ENCODE peak calls at places on chromosomes 1 and 21, in four cellular contexts. B, V, C and X are unnamed samples.

GRCh38 chr1:107897428-107898339 is 67.3 kb downstream of the VAV3 start:
- DNase-seq in C (no peak), V (no peak), B (no peak), X (no peak)

GRCh38 chr1:67629370-67630075 is 55.5 kb upstream of the GADD45A start:
- DNase-seq in B (no peak), V (no peak), C (no peak), X (no peak)

GRCh38 chr21:44728716-44729115 is 17.3 kb upstream of the TSPEAR start:
- DNase-seq in V (peak; percentile 16), C (no peak), B (no peak), X (no peak)

GRCh38 chr1:35894183-35894582 is 11.2 kb downstream of the AGO1 start:
- DNase-seq in C (no peak), B (peak; percentile 63), V (no peak), X (peak; percentile 52)

GRCh38 chr1:9111957-9112356 is 16.9 kb downstream of the GPR157 start:
- DNase-seq in C (no peak), B (no peak), V (no peak), X (no peak)

GRCh38 chr1:13948851-13949490 is 249.0 kb downstream of the PRDM2 start:
- DNase-seq in V (no peak), C (no peak), B (no peak), X (no peak)

GRCh38 chr1:187626056-187626455 is 797.3 kb downstream of the PLA2G4A start:
- DNase-seq in B (no peak), V (no peak), C (no peak), X (peak; percentile 5)

GRCh38 chr1:2886631-2887030 is 85.1 kb upstream of the TTC34 start:
- DNase-seq in B (no peak), C (no peak), V (no peak), X (no peak)

GRCh38 chr1:42925132-42925769 is 33.4 kb downstream of the SLC2A1 start:
- DNase-seq in B (no peak), C (peak; percentile 48), V (no peak), X (no peak)

GRCh38 chr1:156540955-156541354 is 31.4 kb downstream of the IQGAP3 start:
- DNase-seq in B (no peak), C (no peak), V (no peak), X (peak; percentile 20)

GRCh38 chr1:207013321-207014085 is 19.1 kb downstream of the C1orf116 start:
- DNase-seq in V (no peak), B (no peak), C (no peak), X (no peak)

GRCh38 chr1:231634302-231635013 is 7.9 kb downstream of the DISC1 start:
- DNase-seq in B (no peak), V (no peak), C (no peak), X (no peak)

GRCh38 chr1:178650950-178651461 is 74.0 kb upstream of the RALGPS2 start:
- DNase-seq in B (no peak), C (no peak), V (no peak), X (peak; percentile 71)

GRCh38 chr1:77539510-77540142 is 142.8 kb downstream of the ZZZ3 start:
- DNase-seq in V (no peak), C (no peak), B (peak; percentile 23), X (peak; percentile 81)

GRCh38 chr1:59005491-59006308 is 221.9 kb upstream of the JUN start:
- DNase-seq in V (peak; percentile 4), B (no peak), C (no peak), X (no peak)

GRCh38 chr1:210321552-210321951 is 7.2 kb upstream of the HHAT start:
- DNase-seq in C (no peak), V (no peak), B (no peak), X (no peak)

GRCh38 chr21:26207021-26207420 is 36.5 kb upstream of the APP start:
- DNase-seq in C (no peak), B (no peak), V (no peak), X (no peak)

GRCh38 chr1:24284156-24284471 is 35.0 kb upstream of the GRHL3 start:
- DNase-seq in V (no peak), B (no peak), C (no peak), X (no peak)

GRCh38 chr1:9687120-9687875 is 35.8 kb downstream of the PIK3CD start:
- DNase-seq in B (peak; percentile 77), V (peak; percentile 84), C (peak; percentile 75), X (peak; percentile 92)

GRCh38 chr1:186536272-186536905 is 75.5 kb upstream of the PDC start:
- DNase-seq in V (no peak), B (no peak), C (no peak), X (peak; percentile 10)

GRCh38 chr1:167748901-167749300 is 27.1 kb downstream of the MPZL1 start:
- DNase-seq in V (no peak), B (no peak), C (no peak), X (peak; percentile 46)

GRCh38 chr1:160756617-160757206 is 17.7 kb downstream of the SLAMF7 start:
- DNase-seq in B (no peak), C (no peak), V (no peak), X (no peak)

GRCh38 chr1:11059166-11059989 is 440 bp downstream of the SRM start:
- DNase-seq in V (no peak), B (no peak), C (peak; percentile 68), X (no peak)

GRCh38 chr1:17550684-17551584 is 11.4 kb downstream of the ARHGEF10L start:
- DNase-seq in V (peak; percentile 56), C (no peak), B (no peak), X (peak; percentile 39)

GRCh38 chr1:220077887-220078286 is 11.7 kb downstream of the BPNT1 start:
- DNase-seq in C (no peak), B (no peak), V (no peak), X (no peak)

GRCh38 chr1:29961676-29962059 is 725.3 kb downstream of the PTPRU start:
- DNase-seq in V (no peak), B (no peak), C (no peak), X (no peak)

GRCh38 chr1:93616221-93616995 is 65.2 kb downstream of the BCAR3 start:
- DNase-seq in C (no peak), V (no peak), B (peak; percentile 83), X (no peak)

GRCh38 chr1:181111559-181111958 is 23.1 kb downstream of the IER5 start:
- DNase-seq in C (no peak), B (no peak), V (no peak), X (peak; percentile 61)

GRCh38 chr1:99994496-99994895 is 24.7 kb downstream of the SLC35A3 start:
- DNase-seq in V (no peak), B (no peak), C (no peak), X (no peak)

GRCh38 chr1:37606481-37607263 is 10.9 kb upstream of the GNL2 start:
- DNase-seq in C (no peak), V (no peak), B (no peak), X (peak; percentile 25)

GRCh38 chr1:37485902-37486679 is 11.7 kb downstream of the ZC3H12A start:
- DNase-seq in B (no peak), C (no peak), V (no peak), X (no peak)

GRCh38 chr1:211527006-211527405 is 35.0 kb upstream of the RD3 start:
- DNase-seq in V (no peak), C (no peak), B (no peak), X (no peak)

GRCh38 chr1:180482425-180483275 is 19.7 kb downstream of the ACBD6 start:
- DNase-seq in V (no peak), B (peak; percentile 57), C (no peak), X (peak; percentile 67)

GRCh38 chr1:201904579-201904978 is 15.9 kb downstream of the SHISA4 start:
- DNase-seq in V (no peak), C (no peak), B (peak; percentile 75), X (peak; percentile 94)

GRCh38 chr1:13706058-13706457 is 6.1 kb downstream of the PRDM2 start:
- DNase-seq in B (no peak), V (no peak), C (no peak), X (no peak)

GRCh38 chr21:28298251-28298672 is 694.4 kb downstream of the LTN1 start:
- DNase-seq in B (no peak), V (no peak), C (no peak), X (peak; percentile 63)

DNA sequence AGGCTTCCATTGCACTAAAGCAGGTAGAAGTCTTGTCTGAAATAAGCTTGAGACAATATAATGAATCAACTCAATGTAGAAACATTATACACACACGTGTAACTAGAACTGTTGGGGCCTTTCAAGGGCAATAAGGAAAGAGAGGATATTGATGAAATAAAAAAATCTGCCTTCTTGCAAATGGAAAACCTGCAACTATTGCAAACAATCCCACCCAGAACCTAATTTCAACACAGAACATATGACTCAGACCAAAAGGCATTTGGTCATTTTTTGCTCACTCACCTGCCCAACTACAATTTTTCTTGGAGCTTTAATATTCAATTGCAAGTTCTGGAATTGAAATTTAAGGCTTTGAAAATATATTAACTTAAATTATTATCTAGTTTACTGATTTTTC is 900.1 kb downstream of the TTLL7 start:
- DNase-seq in V (no peak), C (no peak), B (no peak), X (no peak)
- H4K5ac ChIP-seq in V (no peak overlapping the region), C (no peak overlapping the region), B (no peak overlapping the region), X (no peak overlapping the region)

GRCh38 chr1:244444854-244445253 is 6.9 kb downstream of the ADSS2 start:
- DNase-seq in B (peak; percentile 49), C (no peak), V (no peak), X (no peak)

GRCh38 chr1:244445320-244446181 is 6.2 kb downstream of the ADSS2 start:
- DNase-seq in C (no peak), V (no peak), B (no peak), X (peak; percentile 17)

GRCh38 chr1:244448279-244449036 is 3.3 kb downstream of the ADSS2 start:
- DNase-seq in V (no peak), C (no peak), B (no peak), X (peak; percentile 69)

GRCh38 chr1:244447552-244447951 is 4.2 kb downstream of the ADSS2 start:
- DNase-seq in C (no peak), V (no peak), B (no peak), X (no peak)

DNA sequence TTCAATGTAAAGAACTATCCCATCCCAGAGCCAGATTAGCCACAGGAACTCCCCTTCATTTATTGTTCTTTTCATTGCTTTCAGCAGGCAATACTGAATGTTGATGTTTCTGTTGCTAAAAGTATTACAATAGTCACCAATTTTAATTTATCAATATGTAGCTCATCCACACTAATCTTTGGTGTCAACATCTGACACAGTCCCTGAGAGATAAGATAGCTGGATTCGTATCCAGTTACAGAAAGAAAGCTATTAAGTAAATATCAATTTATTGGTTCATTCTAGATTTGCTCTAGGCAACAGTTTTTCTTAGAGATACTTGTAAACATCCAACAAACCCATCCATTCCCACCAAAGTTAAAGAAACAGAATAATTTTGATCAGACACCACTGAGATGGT is 4.7 kb downstream of the ADSS2 start:
- DNase-seq in V (no peak), B (no peak), C (no peak), X (no peak)
- H4K5ac ChIP-seq in V (no peak overlapping the region), B (no peak overlapping the region), C (no peak overlapping the region), X (no peak overlapping the region)

GRCh38 chr1:245090491-245091090 is 64.2 kb upstream of the KIF26B start:
- DNase-seq in B (no peak), C (no peak), V (no peak), X (no peak)
- H4K5ac ChIP-seq in B (no peak overlapping the region), C (no peak overlapping the region), V (no peak overlapping the region), X (peak overlapping the region; percentile 24)

GRCh38 chr1:83967336-83967735 is 31.6 kb downstream of the TTLL7 start:
- DNase-seq in B (no peak), V (no peak), C (no peak), X (peak; percentile 79)

GRCh38 chr1:83970119-83970518 is 28.8 kb downstream of the TTLL7 start:
- DNase-seq in B (no peak), V (no peak), C (no peak), X (no peak)

DNA sequence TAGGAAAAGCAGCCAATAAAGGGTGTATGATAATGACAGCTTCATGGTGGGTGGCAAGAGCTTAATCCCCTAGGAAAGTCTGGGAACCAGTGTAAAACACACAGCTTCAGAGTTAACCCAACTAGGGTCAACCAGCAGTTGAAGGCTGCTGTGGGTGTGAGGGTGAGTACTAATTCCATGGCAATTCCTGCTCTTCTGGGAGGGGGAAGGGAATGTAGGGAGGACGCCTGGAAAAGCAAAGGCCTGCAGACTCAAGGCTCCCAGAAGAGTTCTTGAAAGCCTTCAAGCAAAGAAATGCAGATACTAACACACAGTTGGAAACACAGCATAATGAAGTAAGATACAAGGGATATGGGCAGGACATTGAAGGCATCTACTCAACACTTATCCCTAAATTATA is 28.1 kb downstream of the TTLL7 start:
- DNase-seq in C (no peak), B (peak; percentile 66), V (no peak), X (no peak)
- H4K5ac ChIP-seq in C (no peak overlapping the region), B (no peak overlapping the region), V (no peak overlapping the region), X (no peak overlapping the region)